ENCODE peak calls at places on chromosomes 13 and 19, in eight cellular contexts. One of them, this sample, is unnamed.

GRCh38 chr13:44484562-44485164 is 91.5 kb downstream of the TSC22D1 start:
- DNase-seq in lower leg skin: no peak
- DNase-seq in PC-3: no peak
- DNase-seq in H54: no peak
- DNase-seq in head of caudate nucleus: no peak
- DNase-seq in hypothalamus: no peak
- DNase-seq in stimulated activated CD4-positive, alpha-beta T cell treated with anti-CD3 and anti-CD28 coated beads, Interleukin-4, amount 100 ng/mL, for 1 hour: no peak
- DNase-seq in AG10803: no peak
- DNase-seq in this sample: no peak

GRCh38 chr13:49062297-49062896 is 86.7 kb downstream of the FNDC3A start:
- DNase-seq in stimulated activated CD4-positive, alpha-beta T cell treated with anti-CD3 and anti-CD28 coated beads, Interleukin-4, amount 100 ng/mL, for 1 hour: no peak
- DNase-seq in head of caudate nucleus: no peak
- DNase-seq in H54: no peak
- DNase-seq in AG10803: no peak
- DNase-seq in hypothalamus: no peak
- DNase-seq in lower leg skin: no peak
- DNase-seq in PC-3: peak
- DNase-seq in this sample: no peak

GRCh38 chr13:52969373-52969772 is 59.2 kb upstream of the OLFM4 start:
- DNase-seq in AG10803: no peak
- DNase-seq in hypothalamus: no peak
- DNase-seq in PC-3: no peak
- DNase-seq in lower leg skin: no peak
- DNase-seq in stimulated activated CD4-positive, alpha-beta T cell treated with anti-CD3 and anti-CD28 coated beads, Interleukin-4, amount 100 ng/mL, for 1 hour: no peak
- DNase-seq in head of caudate nucleus: peak
- DNase-seq in H54: no peak
- DNase-seq in this sample: no peak

GRCh38 chr19:11261902-11262839 is at the start of gene DOCK6:
- DNase-seq in head of caudate nucleus: no peak
- DNase-seq in hypothalamus: no peak
- DNase-seq in stimulated activated CD4-positive, alpha-beta T cell treated with anti-CD3 and anti-CD28 coated beads, Interleukin-4, amount 100 ng/mL, for 1 hour: peak
- DNase-seq in AG10803: no peak
- DNase-seq in lower leg skin: no peak
- DNase-seq in H54: no peak
- DNase-seq in PC-3: peak
- DNase-seq in this sample: no peak

GRCh38 chr13:28548468-28548867 is 53.5 kb upstream of the FLT1 start:
- DNase-seq in lower leg skin: no peak
- DNase-seq in AG10803: no peak
- DNase-seq in H54: no peak
- DNase-seq in stimulated activated CD4-positive, alpha-beta T cell treated with anti-CD3 and anti-CD28 coated beads, Interleukin-4, amount 100 ng/mL, for 1 hour: no peak
- DNase-seq in head of caudate nucleus: no peak
- DNase-seq in hypothalamus: no peak
- DNase-seq in PC-3: no peak
- DNase-seq in this sample: no peak

GRCh38 chr19:1862068-1862423 is 1.3 kb downstream of the KLF16 start:
- DNase-seq in stimulated activated CD4-positive, alpha-beta T cell treated with anti-CD3 and anti-CD28 coated beads, Interleukin-4, amount 100 ng/mL, for 1 hour: no peak
- DNase-seq in PC-3: no peak
- DNase-seq in AG10803: no peak
- DNase-seq in lower leg skin: no peak
- DNase-seq in hypothalamus: no peak
- DNase-seq in H54: no peak
- DNase-seq in head of caudate nucleus: no peak
- DNase-seq in this sample: no peak

GRCh38 chr13:19159761-19160420 is 21.7 kb downstream of the TUBA3C start:
- DNase-seq in AG10803: no peak
- DNase-seq in lower leg skin: no peak
- DNase-seq in head of caudate nucleus: no peak
- DNase-seq in PC-3: no peak
- DNase-seq in stimulated activated CD4-positive, alpha-beta T cell treated with anti-CD3 and anti-CD28 coated beads, Interleukin-4, amount 100 ng/mL, for 1 hour: no peak
- DNase-seq in hypothalamus: no peak
- DNase-seq in H54: no peak
- DNase-seq in this sample: no peak

GRCh38 chr19:28465317-28466086 is 747.4 kb downstream of the UQCRFS1 start:
- DNase-seq in hypothalamus: no peak
- DNase-seq in stimulated activated CD4-positive, alpha-beta T cell treated with anti-CD3 and anti-CD28 coated beads, Interleukin-4, amount 100 ng/mL, for 1 hour: no peak
- DNase-seq in H54: peak
- DNase-seq in PC-3: no peak
- DNase-seq in AG10803: no peak
- DNase-seq in head of caudate nucleus: no peak
- DNase-seq in lower leg skin: no peak
- DNase-seq in this sample: no peak

GRCh38 chr13:93316848-93317247 is 90.2 kb downstream of the GPC6 start:
- DNase-seq in PC-3: no peak
- DNase-seq in AG10803: no peak
- DNase-seq in stimulated activated CD4-positive, alpha-beta T cell treated with anti-CD3 and anti-CD28 coated beads, Interleukin-4, amount 100 ng/mL, for 1 hour: no peak
- DNase-seq in H54: no peak
- DNase-seq in lower leg skin: no peak
- DNase-seq in hypothalamus: no peak
- DNase-seq in head of caudate nucleus: no peak
- DNase-seq in this sample: no peak

GRCh38 chr19:8371011-8371804 is 7.3 kb downstream of the ANGPTL4 start:
- DNase-seq in head of caudate nucleus: no peak
- DNase-seq in hypothalamus: no peak
- DNase-seq in H54: no peak
- DNase-seq in stimulated activated CD4-positive, alpha-beta T cell treated with anti-CD3 and anti-CD28 coated beads, Interleukin-4, amount 100 ng/mL, for 1 hour: no peak
- DNase-seq in lower leg skin: no peak
- DNase-seq in PC-3: no peak
- DNase-seq in AG10803: no peak
- DNase-seq in this sample: no peak

GRCh38 chr13:94657167-94657566 is 55.2 kb downstream of the SOX21 start:
- DNase-seq in H54: no peak
- DNase-seq in head of caudate nucleus: no peak
- DNase-seq in stimulated activated CD4-positive, alpha-beta T cell treated with anti-CD3 and anti-CD28 coated beads, Interleukin-4, amount 100 ng/mL, for 1 hour: no peak
- DNase-seq in lower leg skin: no peak
- DNase-seq in AG10803: peak
- DNase-seq in PC-3: peak
- DNase-seq in hypothalamus: no peak
- DNase-seq in this sample: no peak

GRCh38 chr13:83297591-83298305 is 584.5 kb downstream of the SLITRK1 start:
- DNase-seq in hypothalamus: no peak
- DNase-seq in lower leg skin: no peak
- DNase-seq in PC-3: no peak
- DNase-seq in head of caudate nucleus: no peak
- DNase-seq in H54: no peak
- DNase-seq in AG10803: peak
- DNase-seq in stimulated activated CD4-positive, alpha-beta T cell treated with anti-CD3 and anti-CD28 coated beads, Interleukin-4, amount 100 ng/mL, for 1 hour: no peak
- DNase-seq in this sample: no peak

GRCh38 chr13:64278493-64278892 is 2862.8 kb upstream of the PCDH20 start:
- DNase-seq in stimulated activated CD4-positive, alpha-beta T cell treated with anti-CD3 and anti-CD28 coated beads, Interleukin-4, amount 100 ng/mL, for 1 hour: no peak
- DNase-seq in AG10803: peak
- DNase-seq in H54: peak
- DNase-seq in lower leg skin: no peak
- DNase-seq in hypothalamus: no peak
- DNase-seq in PC-3: peak
- DNase-seq in head of caudate nucleus: no peak
- DNase-seq in this sample: no peak

GRCh38 chr13:30071890-30072817 is 221.7 kb upstream of the UBL3 start:
- DNase-seq in PC-3: peak
- DNase-seq in lower leg skin: peak
- DNase-seq in H54: no peak
- DNase-seq in head of caudate nucleus: no peak
- DNase-seq in AG10803: no peak
- DNase-seq in hypothalamus: no peak
- DNase-seq in stimulated activated CD4-positive, alpha-beta T cell treated with anti-CD3 and anti-CD28 coated beads, Interleukin-4, amount 100 ng/mL, for 1 hour: no peak
- DNase-seq in this sample: no peak

GRCh38 chr13:60431108-60431700 is 34.2 kb downstream of the TDRD3 start:
- DNase-seq in stimulated activated CD4-positive, alpha-beta T cell treated with anti-CD3 and anti-CD28 coated beads, Interleukin-4, amount 100 ng/mL, for 1 hour: no peak
- DNase-seq in PC-3: peak
- DNase-seq in H54: peak
- DNase-seq in head of caudate nucleus: no peak
- DNase-seq in AG10803: peak
- DNase-seq in hypothalamus: no peak
- DNase-seq in lower leg skin: no peak
- DNase-seq in this sample: no peak

GRCh38 chr13:40779796-40780285 is 8.9 kb upstream of the MRPS31 start:
- DNase-seq in hypothalamus: no peak
- DNase-seq in PC-3: peak
- DNase-seq in lower leg skin: no peak
- DNase-seq in head of caudate nucleus: no peak
- DNase-seq in AG10803: no peak
- DNase-seq in stimulated activated CD4-positive, alpha-beta T cell treated with anti-CD3 and anti-CD28 coated beads, Interleukin-4, amount 100 ng/mL, for 1 hour: no peak
- DNase-seq in H54: no peak
- DNase-seq in this sample: no peak

GRCh38 chr13:108948269-108948671 is 318.9 kb downstream of the MYO16 start:
- DNase-seq in stimulated activated CD4-positive, alpha-beta T cell treated with anti-CD3 and anti-CD28 coated beads, Interleukin-4, amount 100 ng/mL, for 1 hour: no peak
- DNase-seq in PC-3: peak
- DNase-seq in head of caudate nucleus: no peak
- DNase-seq in hypothalamus: no peak
- DNase-seq in AG10803: peak
- DNase-seq in lower leg skin: no peak
- DNase-seq in H54: no peak
- DNase-seq in this sample: no peak

GRCh38 chr13:94764576-94765321 is 52.4 kb upstream of the SOX21 start:
- DNase-seq in stimulated activated CD4-positive, alpha-beta T cell treated with anti-CD3 and anti-CD28 coated beads, Interleukin-4, amount 100 ng/mL, for 1 hour: no peak
- DNase-seq in hypothalamus: no peak
- DNase-seq in lower leg skin: no peak
- DNase-seq in head of caudate nucleus: no peak
- DNase-seq in AG10803: no peak
- DNase-seq in H54: no peak
- DNase-seq in PC-3: no peak
- DNase-seq in this sample: peak

GRCh38 chr13:40476175-40476958 is 190.1 kb downstream of the FOXO1 start:
- DNase-seq in stimulated activated CD4-positive, alpha-beta T cell treated with anti-CD3 and anti-CD28 coated beads, Interleukin-4, amount 100 ng/mL, for 1 hour: no peak
- DNase-seq in H54: no peak
- DNase-seq in head of caudate nucleus: no peak
- DNase-seq in lower leg skin: no peak
- DNase-seq in PC-3: peak
- DNase-seq in hypothalamus: no peak
- DNase-seq in AG10803: peak
- DNase-seq in this sample: no peak

GRCh38 chr13:70756088-70756487 is 647.8 kb upstream of the KLHL1 start:
- DNase-seq in stimulated activated CD4-positive, alpha-beta T cell treated with anti-CD3 and anti-CD28 coated beads, Interleukin-4, amount 100 ng/mL, for 1 hour: no peak
- DNase-seq in AG10803: no peak
- DNase-seq in hypothalamus: no peak
- DNase-seq in lower leg skin: no peak
- DNase-seq in H54: no peak
- DNase-seq in head of caudate nucleus: no peak
- DNase-seq in PC-3: no peak
- DNase-seq in this sample: no peak

GRCh38 chr19:45641274-45642105 is 2.3 kb upstream of the EML2 start:
- DNase-seq in lower leg skin: peak
- DNase-seq in head of caudate nucleus: peak
- DNase-seq in H54: peak
- DNase-seq in AG10803: peak
- DNase-seq in PC-3: peak
- DNase-seq in stimulated activated CD4-positive, alpha-beta T cell treated with anti-CD3 and anti-CD28 coated beads, Interleukin-4, amount 100 ng/mL, for 1 hour: peak
- DNase-seq in hypothalamus: no peak
- DNase-seq in this sample: peak

GRCh38 chr19:56834564-56835375 is 5.8 kb downstream of the PEG3 start:
- DNase-seq in stimulated activated CD4-positive, alpha-beta T cell treated with anti-CD3 and anti-CD28 coated beads, Interleukin-4, amount 100 ng/mL, for 1 hour: no peak
- DNase-seq in PC-3: no peak
- DNase-seq in AG10803: no peak
- DNase-seq in H54: no peak
- DNase-seq in head of caudate nucleus: no peak
- DNase-seq in hypothalamus: no peak
- DNase-seq in lower leg skin: no peak
- DNase-seq in this sample: no peak

GRCh38 chr19:55165952-55166529 is 372 bp downstream of the DNAAF3 start:
- DNase-seq in head of caudate nucleus: peak
- DNase-seq in lower leg skin: no peak
- DNase-seq in stimulated activated CD4-positive, alpha-beta T cell treated with anti-CD3 and anti-CD28 coated beads, Interleukin-4, amount 100 ng/mL, for 1 hour: peak
- DNase-seq in H54: peak
- DNase-seq in PC-3: peak
- DNase-seq in AG10803: peak
- DNase-seq in hypothalamus: no peak
- DNase-seq in this sample: no peak

GRCh38 chr13:24271611-24272451 is 37.5 kb upstream of the C1QTNF9 start:
- DNase-seq in PC-3: no peak
- DNase-seq in lower leg skin: peak
- DNase-seq in AG10803: peak
- DNase-seq in stimulated activated CD4-positive, alpha-beta T cell treated with anti-CD3 and anti-CD28 coated beads, Interleukin-4, amount 100 ng/mL, for 1 hour: peak
- DNase-seq in head of caudate nucleus: peak
- DNase-seq in hypothalamus: no peak
- DNase-seq in H54: no peak
- DNase-seq in this sample: no peak

GRCh38 chr19:32677657-32678056 is 2.0 kb downstream of the RGS9BP start:
- DNase-seq in stimulated activated CD4-positive, alpha-beta T cell treated with anti-CD3 and anti-CD28 coated beads, Interleukin-4, amount 100 ng/mL, for 1 hour: no peak
- DNase-seq in AG10803: no peak
- DNase-seq in PC-3: no peak
- DNase-seq in H54: no peak
- DNase-seq in hypothalamus: no peak
- DNase-seq in lower leg skin: no peak
- DNase-seq in head of caudate nucleus: no peak
- DNase-seq in this sample: no peak

GRCh38 chr19:31975461-31975860 is 369.9 kb upstream of the ZNF507 start:
- DNase-seq in PC-3: no peak
- DNase-seq in hypothalamus: no peak
- DNase-seq in H54: no peak
- DNase-seq in AG10803: no peak
- DNase-seq in head of caudate nucleus: no peak
- DNase-seq in lower leg skin: no peak
- DNase-seq in stimulated activated CD4-positive, alpha-beta T cell treated with anti-CD3 and anti-CD28 coated beads, Interleukin-4, amount 100 ng/mL, for 1 hour: no peak
- DNase-seq in this sample: no peak

GRCh38 chr13:95643814-95644598 is 500 bp downstream of the DZIP1 start:
- DNase-seq in PC-3: no peak
- DNase-seq in AG10803: peak
- DNase-seq in lower leg skin: no peak
- DNase-seq in head of caudate nucleus: peak
- DNase-seq in stimulated activated CD4-positive, alpha-beta T cell treated with anti-CD3 and anti-CD28 coated beads, Interleukin-4, amount 100 ng/mL, for 1 hour: no peak
- DNase-seq in H54: peak
- DNase-seq in hypothalamus: no peak
- DNase-seq in this sample: peak

GRCh38 chr13:30551194-30551593 is 66.5 kb upstream of the USPL1 start:
- DNase-seq in AG10803: peak
- DNase-seq in lower leg skin: no peak
- DNase-seq in head of caudate nucleus: no peak
- DNase-seq in hypothalamus: no peak
- DNase-seq in stimulated activated CD4-positive, alpha-beta T cell treated with anti-CD3 and anti-CD28 coated beads, Interleukin-4, amount 100 ng/mL, for 1 hour: no peak
- DNase-seq in H54: no peak
- DNase-seq in PC-3: peak
- DNase-seq in this sample: no peak

GRCh38 chr19:51129716-51130115 is 5.0 kb downstream of the SIGLEC9 start:
- DNase-seq in H54: no peak
- DNase-seq in stimulated activated CD4-positive, alpha-beta T cell treated with anti-CD3 and anti-CD28 coated beads, Interleukin-4, amount 100 ng/mL, for 1 hour: no peak
- DNase-seq in AG10803: no peak
- DNase-seq in PC-3: no peak
- DNase-seq in lower leg skin: no peak
- DNase-seq in head of caudate nucleus: no peak
- DNase-seq in hypothalamus: no peak
- DNase-seq in this sample: no peak

GRCh38 chr19:15294591-15294990 is 37.7 kb downstream of the BRD4 start:
- DNase-seq in PC-3: no peak
- DNase-seq in stimulated activated CD4-positive, alpha-beta T cell treated with anti-CD3 and anti-CD28 coated beads, Interleukin-4, amount 100 ng/mL, for 1 hour: no peak
- DNase-seq in hypothalamus: no peak
- DNase-seq in AG10803: peak
- DNase-seq in H54: no peak
- DNase-seq in head of caudate nucleus: no peak
- DNase-seq in lower leg skin: peak
- DNase-seq in this sample: no peak

GRCh38 chr13:25538276-25538675 is 166.5 kb downstream of the ATP8A2 start:
- DNase-seq in head of caudate nucleus: no peak
- DNase-seq in lower leg skin: no peak
- DNase-seq in PC-3: no peak
- DNase-seq in AG10803: no peak
- DNase-seq in hypothalamus: no peak
- DNase-seq in stimulated activated CD4-positive, alpha-beta T cell treated with anti-CD3 and anti-CD28 coated beads, Interleukin-4, amount 100 ng/mL, for 1 hour: no peak
- DNase-seq in H54: no peak
- DNase-seq in this sample: no peak

GRCh38 chr13:91162180-91162579 is 185.3 kb upstream of the MIR17HG start:
- DNase-seq in AG10803: no peak
- DNase-seq in stimulated activated CD4-positive, alpha-beta T cell treated with anti-CD3 and anti-CD28 coated beads, Interleukin-4, amount 100 ng/mL, for 1 hour: no peak
- DNase-seq in PC-3: no peak
- DNase-seq in H54: no peak
- DNase-seq in hypothalamus: no peak
- DNase-seq in lower leg skin: no peak
- DNase-seq in head of caudate nucleus: no peak
- DNase-seq in this sample: no peak

GRCh38 chr13:27186295-27186694 is 14.7 kb upstream of the USP12 start:
- DNase-seq in PC-3: peak
- DNase-seq in AG10803: no peak
- DNase-seq in H54: no peak
- DNase-seq in head of caudate nucleus: no peak
- DNase-seq in stimulated activated CD4-positive, alpha-beta T cell treated with anti-CD3 and anti-CD28 coated beads, Interleukin-4, amount 100 ng/mL, for 1 hour: no peak
- DNase-seq in lower leg skin: no peak
- DNase-seq in hypothalamus: no peak
- DNase-seq in this sample: no peak

GRCh38 chr19:33239223-33239975 is 13.7 kb upstream of the SLC7A10 start:
- DNase-seq in AG10803: no peak
- DNase-seq in hypothalamus: no peak
- DNase-seq in stimulated activated CD4-positive, alpha-beta T cell treated with anti-CD3 and anti-CD28 coated beads, Interleukin-4, amount 100 ng/mL, for 1 hour: no peak
- DNase-seq in PC-3: no peak
- DNase-seq in head of caudate nucleus: no peak
- DNase-seq in H54: no peak
- DNase-seq in lower leg skin: no peak
- DNase-seq in this sample: no peak

This sample was measured in T1000.